ENCODE peak calls at places on chromosomes 3 and 15, in eight cellular contexts. R, S, B, A, C, T, N and G are unnamed samples.

GRCh38 chr3:150251654-150252053 is 156.4 kb upstream of the TSC22D2 start:
- DNase-seq in R (no peak), S (no peak), B (peak; percentile 55), A (no peak), C (no peak), T (peak; percentile 47), N (no peak), G (no peak)

GRCh38 chr3:152100491-152101086 is 168.1 kb upstream of the MBNL1 start:
- DNase-seq in R (no peak), S (no peak), B (peak; percentile 26), A (no peak), C (no peak), T (no peak), N (peak; percentile 45), G (no peak)

GRCh38 chr15:92449476-92449875 is 55.8 kb downstream of the ST8SIA2 start:
- DNase-seq in R (no peak), S (no peak), B (peak; percentile 3), A (no peak), C (no peak), T (peak; percentile 15), N (no peak), G (no peak)

GRCh38 chr15:70098461-70099166 is 897 bp upstream of the TLE3 start:
- DNase-seq in R (no peak), S (peak; percentile 44), B (peak; percentile 45), A (peak; percentile 67), C (no peak), T (no peak), N (peak; percentile 53), G (no peak)

GRCh38 chr3:70247955-70248354 is 64.5 kb downstream of the MDFIC2 start:
- DNase-seq in R (no peak), S (no peak), B (no peak), A (no peak), C (no peak), T (no peak), N (no peak), G (no peak)

GRCh38 chr3:58899159-58899952 is 150.5 kb downstream of the CFAP20DC start:
- DNase-seq in R (no peak), S (peak; percentile 66), B (peak; percentile 20), A (no peak), C (no peak), T (no peak), N (peak; percentile 63), G (no peak)

GRCh38 chr3:158748237-158748828 is 16.1 kb upstream of the RARRES1 start:
- DNase-seq in R (no peak), S (no peak), B (peak; percentile 63), A (peak; percentile 30), C (no peak), T (peak; percentile 47), N (no peak), G (peak; percentile 34)

GRCh38 chr3:74605437-74605836 is 9.0 kb downstream of the CNTN3 start:
- DNase-seq in R (no peak), S (no peak), B (no peak), A (no peak), C (no peak), T (no peak), N (no peak), G (no peak)

GRCh38 chr3:16171009-16171408 is 3.5 kb upstream of the GALNT15 start:
- DNase-seq in R (no peak), S (no peak), B (no peak), A (no peak), C (no peak), T (no peak), N (no peak), G (no peak)

GRCh38 chr3:31908391-31909097 is 72.5 kb downstream of the OSBPL10 start:
- DNase-seq in R (no peak), S (no peak), B (no peak), A (no peak), C (no peak), T (peak; percentile 14), N (no peak), G (no peak)

GRCh38 chr3:105938101-105938500 is 69.3 kb upstream of the CBLB start:
- DNase-seq in R (no peak), S (no peak), B (peak; percentile 68), A (no peak), C (no peak), T (peak; percentile 45), N (no peak), G (no peak)

GRCh38 chr3:113574213-113574612 is 41.9 kb downstream of the SIDT1 start:
- DNase-seq in R (no peak), S (no peak), B (no peak), A (no peak), C (no peak), T (no peak), N (no peak), G (no peak)

GRCh38 chr3:186413615-186414415 is 51.8 kb upstream of the DGKG start:
- DNase-seq in R (peak; percentile 23), S (no peak), B (peak; percentile 12), A (peak; percentile 51), C (no peak), T (no peak), N (peak; percentile 28), G (no peak)

GRCh38 chr15:90981681-90982080 is 12.7 kb downstream of the PRC1 start:
- DNase-seq in R (no peak), S (no peak), B (no peak), A (no peak), C (no peak), T (no peak), N (no peak), G (no peak)

GRCh38 chr3:120894285-120894684 is 13.7 kb upstream of the STXBP5L start:
- DNase-seq in R (no peak), S (no peak), B (peak; percentile 26), A (no peak), C (no peak), T (no peak), N (no peak), G (no peak)

GRCh38 chr3:172568713-172569112 is 45.5 kb upstream of the TNFSF10 start:
- DNase-seq in R (no peak), S (no peak), B (no peak), A (no peak), C (no peak), T (no peak), N (no peak), G (no peak)

GRCh38 chr3:171704002-171704401 is 106.3 kb downstream of the PLD1 start:
- DNase-seq in R (peak; percentile 32), S (peak; percentile 28), B (peak; percentile 65), A (peak; percentile 56), C (no peak), T (peak; percentile 37), N (peak; percentile 28), G (no peak)

GRCh38 chr3:36525115-36525711 is 144.9 kb downstream of the STAC start:
- DNase-seq in R (no peak), S (no peak), B (peak; percentile 35), A (no peak), C (no peak), T (peak; percentile 4), N (no peak), G (no peak)

GRCh38 chr3:38140326-38141172 is 2.1 kb downstream of the MYD88 start:
- DNase-seq in R (no peak), S (no peak), B (no peak), A (peak; percentile 21), C (no peak), T (no peak), N (no peak), G (peak; percentile 59)

GRCh38 chr3:13015286-13016082 is 57.7 kb downstream of the IQSEC1 start:
- DNase-seq in R (no peak), S (no peak), B (no peak), A (peak; percentile 41), C (peak; percentile 49), T (no peak), N (peak; percentile 86), G (peak; percentile 78)

DNA sequence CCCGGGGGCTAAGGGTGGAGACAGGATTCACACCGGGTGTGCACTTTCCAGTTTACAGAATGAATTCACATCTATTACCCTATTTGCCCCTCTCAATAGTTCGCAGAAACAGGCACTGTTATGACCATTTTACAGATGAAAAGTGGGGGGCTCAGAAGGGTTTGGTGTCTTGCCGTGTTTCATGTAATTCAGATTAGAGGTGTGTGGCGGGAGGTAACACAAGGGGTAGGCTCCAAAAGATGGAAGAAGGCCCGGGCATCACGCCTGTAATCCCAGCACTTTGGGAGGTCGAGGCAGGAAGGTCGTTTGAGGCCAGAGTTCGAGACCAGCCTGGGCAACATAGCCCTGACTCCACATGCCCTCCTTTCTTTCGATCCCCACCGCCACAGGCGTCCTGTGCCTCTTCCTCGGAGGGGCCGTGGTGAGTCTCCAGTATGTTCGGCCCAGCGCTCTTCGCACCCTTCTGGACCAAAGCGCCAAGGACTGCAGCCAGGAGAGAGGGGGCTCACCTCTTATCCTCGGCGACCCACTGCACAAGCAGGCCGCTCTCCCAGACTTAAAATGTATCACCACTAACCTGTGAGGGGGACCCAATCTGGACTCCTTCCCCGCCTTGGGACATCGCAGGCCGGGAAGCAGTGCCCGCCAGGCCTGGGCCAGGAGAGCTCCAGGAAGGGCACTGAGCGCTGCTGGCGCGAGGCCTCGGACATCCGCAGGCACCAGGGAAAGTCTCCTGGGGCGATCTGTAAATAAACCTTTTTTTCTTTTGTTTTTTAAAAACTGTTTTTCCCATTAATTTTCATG is 3.4 kb downstream of the DUOXA2 start:
- DNase-seq in R (no peak), S (no peak), B (no peak), A (no peak), C (no peak), T (no peak), N (no peak), G (no peak)
- H3K27me3 ChIP-seq in R (peaks cover 54% of the 10 kb centered on the region), S (peaks cover 42% of the 10 kb centered on the region), B (peaks cover 93% of the 10 kb centered on the region), A (peaks cover 96% of the 10 kb centered on the region), C (peaks cover 54% of the 10 kb centered on the region), T (peaks cover 52% of the 10 kb centered on the region), N (peaks cover 14% of the 10 kb centered on the region), G (peaks cover 11% of the 10 kb centered on the region)

DNA sequence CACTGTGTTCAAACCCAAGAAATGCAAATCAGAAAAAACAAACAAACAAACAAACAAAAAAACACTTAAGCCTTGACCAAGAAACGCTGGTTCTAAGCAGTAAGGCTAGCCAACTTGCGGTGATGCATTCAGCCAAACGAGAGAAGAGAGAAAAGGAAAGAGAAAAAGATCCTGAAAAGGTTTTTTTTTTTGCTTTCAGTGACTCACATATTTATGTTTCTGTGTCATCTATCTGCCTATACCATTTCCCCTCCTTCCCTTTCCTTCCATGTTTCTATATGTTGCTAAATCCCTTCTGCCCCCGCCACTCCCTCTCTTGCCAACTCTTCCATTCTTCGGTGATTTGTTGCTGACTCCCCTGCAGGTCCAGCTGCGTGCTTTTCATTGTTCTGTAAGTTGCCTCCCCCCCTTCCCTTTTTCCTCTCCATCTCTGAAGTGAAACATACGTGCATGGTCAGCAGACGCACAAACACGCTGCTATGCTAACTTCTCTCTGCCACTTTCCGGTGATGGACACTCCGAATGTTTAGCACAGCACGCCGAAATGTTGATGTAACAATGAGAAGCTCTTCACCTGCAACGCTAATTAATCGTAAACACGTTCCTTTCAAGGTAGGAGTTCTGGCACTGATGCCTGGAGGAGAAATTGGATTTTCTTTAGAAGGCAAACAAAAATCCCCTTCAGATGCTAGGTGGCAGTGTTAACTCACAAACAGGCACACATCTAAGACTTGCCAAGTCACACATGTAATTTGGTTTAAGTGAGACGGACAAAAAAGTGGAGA is 154.5 kb downstream of the TUSC7 start:
- DNase-seq in R (peak; percentile 30), S (no peak), B (peak; percentile 62), A (no peak), C (no peak), T (peak; percentile 64), N (no peak), G (no peak)
- H3K4me3 ChIP-seq in R (no peak overlapping the region), S (no peak overlapping the region), B (peak overlapping the region; percentile 22), A (peak overlapping the region; percentile 37), C (peak overlapping the region; percentile 29), T (peak overlapping the region; percentile 82), N (no peak overlapping the region), G (peak overlapping the region; percentile 60)

GRCh38 chr3:52218454-52218853 is 7.0 kb downstream of the TLR9 start:
- DNase-seq in R (no peak), S (peak; percentile 52), B (no peak), A (no peak), C (no peak), T (no peak), N (peak; percentile 80), G (no peak)
- H3K27me3 ChIP-seq in R (no peaks in the 10 kb centered on the region), S (no peaks in the 10 kb centered on the region), B (no peaks in the 10 kb centered on the region), A (no peaks in the 10 kb centered on the region), C (no peaks in the 10 kb centered on the region), T (no peaks in the 10 kb centered on the region), N (no peaks in the 10 kb centered on the region), G (no peaks in the 10 kb centered on the region)

GRCh38 chr3:83567935-83568334 is 1390.9 kb upstream of the CADM2 start:
- DNase-seq in R (no peak), S (no peak), B (no peak), A (no peak), C (no peak), T (no peak), N (no peak), G (no peak)
- H3K4me3 ChIP-seq in R (no peak overlapping the region), S (no peak overlapping the region), B (no peak overlapping the region), A (no peak overlapping the region), C (no peak overlapping the region), T (no peak overlapping the region), N (no peak overlapping the region), G (no peak overlapping the region)